ENCODE peak calls at places on chromosomes 3 and 15, in ten cellular contexts. T, K, S, W, L, O, B, P, D and U are unnamed samples.

GRCh38 chr3:12158387-12159226 is at the start of gene TIMP4:
- DNase-seq in T (no peak), L (peak), P (no peak), O (peak), K (no peak), W (peak), D (no peak), S (no peak), B (peak), U (no peak)

GRCh38 chr3:49775538-49775937 is 10.8 kb downstream of the IP6K1 start:
- DNase-seq in B (no peak), W (no peak), S (no peak), L (no peak), K (no peak), O (no peak), P (no peak), D (peak), T (no peak), U (no peak)

GRCh38 chr3:96192951-96193350 is 621.4 kb upstream of the EPHA6 start:
- DNase-seq in L (no peak), B (peak), D (peak), T (peak), S (peak), O (no peak), W (no peak), P (no peak), K (no peak), U (peak)

GRCh38 chr15:93829115-93829849 is 402.1 kb upstream of the MCTP2 start:
- DNase-seq in B (peak), K (no peak), D (no peak), L (no peak), T (no peak), P (no peak), O (peak), W (no peak), S (no peak), U (peak)

GRCh38 chr15:41661529-41662225 is 1.5 kb downstream of the MGA start:
- DNase-seq in S (peak), W (peak), D (peak), P (peak), O (no peak), B (peak), T (peak), L (peak), K (peak), U (peak)

GRCh38 chr3:166248784-166249183 is 411.6 kb upstream of the BCHE start:
- DNase-seq in T (no peak), D (no peak), S (peak), P (no peak), W (no peak), K (no peak), O (no peak), L (no peak), B (no peak), U (no peak)

GRCh38 chr15:61275451-61275850 is 46.3 kb upstream of the RORA start:
- DNase-seq in D (no peak), S (no peak), B (no peak), O (no peak), W (no peak), T (no peak), L (no peak), K (no peak), P (no peak), U (no peak)

GRCh38 chr3:60175680-60176079 is 1075.6 kb downstream of the FHIT start:
- DNase-seq in O (no peak), S (no peak), P (no peak), D (no peak), B (no peak), L (no peak), K (no peak), T (no peak), W (no peak), U (no peak)

GRCh38 chr15:56342653-56343052 is 22.6 kb upstream of the TEX9 start:
- DNase-seq in O (no peak), T (peak), W (no peak), B (no peak), D (no peak), S (no peak), K (no peak), P (no peak), L (no peak), U (no peak)

GRCh38 chr3:69568458-69568857 is 170.8 kb upstream of the MITF start:
- DNase-seq in P (no peak), T (no peak), W (no peak), L (no peak), S (no peak), B (no peak), D (no peak), K (no peak), O (no peak), U (no peak)

GRCh38 chr3:128455786-128456748 is 10.6 kb downstream of the DNAJB8 start:
- DNase-seq in T (no peak), P (no peak), W (no peak), B (no peak), O (no peak), D (no peak), K (no peak), S (no peak), L (no peak), U (no peak)

GRCh38 chr15:31256385-31257265 is 70.0 kb upstream of the KLF13 start:
- DNase-seq in B (no peak), O (no peak), K (no peak), S (no peak), D (no peak), T (no peak), W (no peak), P (no peak), L (peak), U (no peak)

GRCh38 chr3:8524656-8525399 is 23.2 kb downstream of the LMCD1 start:
- DNase-seq in P (no peak), T (no peak), B (no peak), W (no peak), L (no peak), O (no peak), S (no peak), D (no peak), K (no peak), U (no peak)

GRCh38 chr3:57655727-57656126 is 37.1 kb downstream of the DENND6A start:
- DNase-seq in S (no peak), O (no peak), P (no peak), W (no peak), T (no peak), K (no peak), D (no peak), B (no peak), L (no peak), U (no peak)

GRCh38 chr3:122890077-122890484 is 95.2 kb downstream of the SLC49A4 start:
- DNase-seq in T (no peak), W (no peak), D (peak), O (peak), S (no peak), K (no peak), P (no peak), L (peak), B (peak), U (no peak)

GRCh38 chr15:51051776-51052175 is 42.9 kb downstream of the TNFAIP8L3 start:
- DNase-seq in B (no peak), T (no peak), K (no peak), D (peak), P (no peak), O (no peak), W (no peak), S (peak), L (peak), U (no peak)

GRCh38 chr15:63893866-63894661 is 60.3 kb upstream of the HERC1 start:
- DNase-seq in P (no peak), K (no peak), D (no peak), B (no peak), O (no peak), S (no peak), L (no peak), W (no peak), T (no peak), U (no peak)

GRCh38 chr3:126292318-126293070 is 64.7 kb downstream of the KLF15 start:
- DNase-seq in B (no peak), T (no peak), O (no peak), S (no peak), W (peak), D (no peak), L (no peak), K (no peak), P (no peak), U (no peak)

GRCh38 chr3:124634210-124635168 is 95.8 kb upstream of the UMPS start:
- DNase-seq in O (no peak), S (no peak), K (no peak), P (no peak), L (peak), W (no peak), T (no peak), D (no peak), B (no peak), U (no peak)

GRCh38 chr15:38251726-38252480 is 733 bp upstream of the SPRED1 start:
- DNase-seq in P (peak), W (peak), B (peak), L (peak), K (peak), D (peak), S (peak), O (peak), T (peak), U (peak)

GRCh38 chr3:69541823-69542264 is 156.0 kb upstream of the FRMD4B start:
- DNase-seq in S (no peak), D (no peak), O (no peak), L (no peak), B (no peak), T (peak), K (no peak), P (no peak), W (no peak), U (no peak)

GRCh38 chr3:141288331-141288990 is 56.8 kb downstream of the PXYLP1 start:
- DNase-seq in T (no peak), B (no peak), W (peak), S (no peak), K (no peak), D (no peak), P (no peak), O (no peak), L (no peak), U (no peak)

GRCh38 chr3:38853021-38853420 is 37.0 kb upstream of the SCN10A start:
- DNase-seq in W (no peak), S (no peak), T (no peak), D (no peak), O (no peak), L (no peak), P (no peak), B (peak), K (no peak), U (no peak)

GRCh38 chr15:59294574-59294960 is 78.1 kb downstream of the MYO1E start:
- DNase-seq in P (no peak), L (no peak), W (no peak), T (no peak), D (no peak), K (no peak), S (no peak), O (no peak), B (no peak), U (no peak)

GRCh38 chr3:23221136-23221535 is 18.0 kb downstream of the UBE2E2 start:
- DNase-seq in L (no peak), S (no peak), D (no peak), T (no peak), P (no peak), W (no peak), K (no peak), B (no peak), O (no peak), U (no peak)

GRCh38 chr3:76497636-76498035 is 542.3 kb upstream of the ROBO2 start:
- DNase-seq in D (no peak), S (peak), B (peak), T (no peak), L (no peak), W (no peak), O (no peak), K (no peak), P (no peak), U (no peak)

GRCh38 chr3:133837487-133838295 is 32.1 kb downstream of the SRPRB start:
- DNase-seq in L (no peak), P (no peak), T (no peak), B (no peak), K (no peak), D (no peak), O (no peak), W (peak), S (no peak), U (no peak)

GRCh38 chr3:87625911-87626310 is 349.5 kb upstream of the POU1F1 start:
- DNase-seq in L (no peak), K (no peak), T (no peak), B (no peak), D (no peak), S (no peak), P (no peak), O (no peak), W (no peak), U (no peak)

GRCh38 chr3:25448750-25449684 is 21.0 kb downstream of the RARB start:
- DNase-seq in S (peak), W (peak), D (peak), K (no peak), P (no peak), T (peak), B (peak), L (peak), O (peak), U (no peak)

GRCh38 chr3:58023536-58023935 is 15.3 kb downstream of the FLNB start:
- DNase-seq in D (no peak), L (no peak), K (no peak), T (no peak), P (no peak), W (no peak), B (no peak), O (no peak), S (no peak), U (no peak)

GRCh38 chr3:126488205-126488604 is 12.5 kb upstream of the ZXDC start:
- DNase-seq in K (no peak), W (no peak), T (no peak), D (no peak), O (no peak), S (no peak), P (no peak), L (no peak), B (no peak), U (no peak)

GRCh38 chr15:79724312-79724711 is 172.5 kb downstream of the MTHFS start:
- DNase-seq in O (no peak), S (no peak), B (no peak), P (no peak), K (no peak), L (no peak), T (no peak), D (peak), W (no peak), U (no peak)

GRCh38 chr3:46664188-46664970 is 29.1 kb downstream of the ALS2CL start:
- DNase-seq in W (no peak), P (no peak), T (no peak), D (no peak), K (no peak), O (no peak), L (no peak), S (no peak), B (no peak), U (no peak)

GRCh38 chr3:13706451-13706850 is 157.5 kb downstream of the FBLN2 start:
- DNase-seq in B (no peak), W (peak), T (no peak), S (no peak), O (no peak), K (no peak), P (no peak), D (no peak), L (no peak), U (no peak)